ENCODE peak calls at places on chromosomes 7 and 10, in nine cellular contexts. M, L, Z, E, Y, G, P, K and B are unnamed samples.

GRCh38 chr7:12091164-12091563 is 119.9 kb upstream of the TMEM106B start:
- DNase-seq in M (no peak), L (no peak), Z (no peak), E (no peak), Y (no peak), G (no peak), P (no peak), K (no peak), B (no peak)

GRCh38 chr10:484441-484924 is 205.0 kb downstream of the DIP2C start:
- DNase-seq in M (no peak), L (peak), Z (no peak), E (peak), Y (peak), G (peak), P (peak), K (no peak), B (peak)

GRCh38 chr7:91280604-91281003 is 16.4 kb downstream of the FZD1 start:
- DNase-seq in M (no peak), L (no peak), Z (no peak), E (no peak), Y (peak), G (no peak), P (no peak), K (no peak), B (no peak)

GRCh38 chr10:101014966-101015581 is 15.5 kb downstream of the LZTS2 start:
- DNase-seq in M (no peak), L (no peak), Z (peak), E (peak), Y (peak), G (no peak), P (no peak), K (no peak), B (no peak)

GRCh38 chr7:831596-832291 is 532 bp upstream of the SUN1 start:
- DNase-seq in M (no peak), L (peak), Z (peak), E (peak), Y (peak), G (no peak), P (no peak), K (no peak), B (no peak)

GRCh38 chr10:97659589-97659988 is 19.1 kb downstream of the PI4K2A start:
- DNase-seq in M (no peak), L (no peak), Z (no peak), E (no peak), Y (peak), G (no peak), P (no peak), K (no peak), B (no peak)

GRCh38 chr7:92717982-92718716 is 118.2 kb downstream of the CDK6 start:
- DNase-seq in M (no peak), L (peak), Z (no peak), E (peak), Y (peak), G (peak), P (peak), K (no peak), B (peak)

GRCh38 chr10:78316451-78316931 is 282.8 kb downstream of the RPS24 start:
- DNase-seq in M (peak), L (no peak), Z (no peak), E (no peak), Y (peak), G (no peak), P (peak), K (no peak), B (no peak)

GRCh38 chr10:127527891-127528290 is 21.2 kb upstream of the NPS start:
- DNase-seq in M (peak), L (peak), Z (no peak), E (no peak), Y (no peak), G (no peak), P (no peak), K (peak), B (no peak)

GRCh38 chr10:36515313-36515712 is 610.1 kb upstream of the ANKRD30A start:
- DNase-seq in M (no peak), L (no peak), Z (no peak), E (no peak), Y (peak), G (no peak), P (no peak), K (no peak), B (no peak)

GRCh38 chr7:127914693-127915092 is 116.5 kb downstream of the LRRC4 start:
- DNase-seq in M (no peak), L (no peak), Z (no peak), E (no peak), Y (no peak), G (no peak), P (no peak), K (no peak), B (no peak)

DNA sequence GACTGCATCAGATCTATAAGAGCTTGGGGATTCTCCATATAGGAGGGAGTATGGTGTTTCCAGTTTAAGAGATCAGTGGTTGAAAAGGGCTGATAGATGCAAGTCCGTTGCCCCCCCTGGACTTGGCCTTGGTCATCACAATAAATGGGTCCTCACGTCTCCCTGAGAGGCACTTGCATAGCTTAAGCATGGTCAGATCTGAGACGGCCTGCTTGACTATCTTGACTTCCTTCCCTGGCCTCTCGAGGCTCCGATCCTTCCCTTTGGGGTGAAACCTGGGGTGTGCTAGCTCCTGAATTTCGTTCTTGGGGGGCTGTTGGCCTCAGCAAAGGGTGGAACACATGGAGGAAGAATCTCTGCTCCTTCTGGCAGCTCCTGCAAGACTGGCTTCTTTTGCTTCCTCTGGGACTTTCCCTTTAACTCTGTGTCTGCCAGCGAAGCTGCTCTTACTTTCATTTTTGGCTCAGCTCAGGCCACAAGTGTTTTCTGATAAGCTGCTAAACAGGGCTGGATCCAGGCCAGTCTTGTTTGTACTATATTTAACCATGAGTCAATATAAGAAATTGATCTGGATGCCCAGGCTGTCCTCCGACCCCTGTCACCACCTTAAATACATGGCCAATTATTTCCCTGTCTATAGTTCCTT is 11.2 kb upstream of the ZNF485 start:
- DNase-seq in M (peak), L (peak), Z (no peak), E (peak), Y (peak), G (no peak), P (no peak), K (peak), B (peak)
- H3K4me3 ChIP-seq in M (peak), L (no peak), Z (no peak), E (peak), Y (peak), G (no peak), P (peak), K (no peak), B (peak)

GRCh38 chr7:43647314-43647691 is 64.4 kb downstream of the STK17A start:
- DNase-seq in M (no peak), L (peak), Z (no peak), E (peak), Y (peak), G (no peak), P (no peak), K (no peak), B (no peak)
- H3K4me3 ChIP-seq in M (peak), L (no peak), Z (no peak), E (peak), Y (peak), G (peak), P (peak), K (no peak), B (peak)

DNA sequence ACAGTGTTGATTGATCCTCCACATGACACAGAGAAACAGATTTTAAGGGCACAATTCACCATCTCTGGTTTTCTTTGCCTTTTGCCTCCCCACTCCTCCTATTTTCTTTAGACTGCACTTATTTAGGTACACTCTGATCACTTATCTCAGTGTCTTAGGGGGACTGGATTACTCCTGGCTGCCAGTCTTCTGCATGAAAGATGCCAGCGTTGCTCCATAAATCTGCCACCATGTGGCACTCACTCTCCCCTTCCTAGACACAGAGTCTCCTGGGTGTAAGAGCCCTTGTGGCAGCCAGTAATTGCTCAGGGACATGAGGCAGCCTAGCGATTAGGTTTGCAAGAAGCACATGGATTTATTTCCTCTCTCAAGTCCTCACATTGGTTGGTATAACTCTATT is 34.5 kb upstream of the RBM20 start:
- DNase-seq in M (no peak), L (no peak), Z (no peak), E (no peak), Y (no peak), G (no peak), P (no peak), K (no peak), B (no peak)
- H3K4me3 ChIP-seq in M (no peak), L (no peak), Z (no peak), E (no peak), Y (no peak), G (no peak), P (no peak), K (no peak), B (no peak)

DNA sequence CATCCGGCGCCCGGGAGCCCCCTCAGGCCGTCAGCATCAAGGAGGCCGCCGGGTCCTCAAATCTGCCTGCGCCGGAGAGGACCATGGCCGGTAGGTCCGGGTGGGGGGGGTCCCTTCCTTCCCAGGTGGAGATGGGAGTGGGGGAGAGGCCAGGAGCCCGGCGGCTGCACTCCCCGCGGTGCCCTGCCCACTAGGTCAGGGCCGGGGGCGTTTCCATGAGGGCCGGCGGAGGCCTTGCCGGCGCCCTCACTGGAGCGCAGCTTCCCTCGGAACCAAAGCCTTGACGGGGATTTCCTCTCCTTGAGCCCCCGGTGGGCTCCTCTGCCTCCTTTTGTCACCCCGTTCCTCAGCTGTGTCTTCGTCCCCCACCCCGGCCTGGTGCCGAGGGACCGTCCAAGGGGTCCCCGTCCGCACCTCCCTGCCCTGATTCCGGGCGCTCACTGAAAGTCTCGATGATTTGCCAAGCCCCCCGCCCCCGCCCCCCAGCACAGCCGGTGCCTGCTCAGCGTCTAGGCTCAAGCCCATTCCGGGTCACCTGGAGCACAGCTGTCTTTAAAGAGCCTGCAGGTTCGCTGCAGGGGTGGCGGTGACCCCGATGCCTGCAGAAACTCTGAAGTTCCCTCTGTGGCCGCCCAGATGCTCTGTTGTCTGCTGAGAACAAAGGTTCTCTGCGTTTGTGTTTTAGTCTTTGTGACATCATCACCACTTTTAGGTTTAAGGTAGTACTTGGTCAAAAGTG is 580 bp downstream of the VENTX start:
- DNase-seq in M (no peak), L (no peak), Z (no peak), E (no peak), Y (no peak), G (no peak), P (no peak), K (no peak), B (no peak)
- H3K4me3 ChIP-seq in M (no peak), L (no peak), Z (no peak), E (no peak), Y (no peak), G (no peak), P (no peak), K (no peak), B (no peak)